ENCODE peak calls at places on chromosomes 7 and 10, in nine cellular contexts. One of them, this sample, is unnamed.

GRCh38 chr10:63286754-63287264 is 153.7 kb downstream of the NRBF2 start:
- DNase-seq in neural progenitor cell: no peak
- DNase-seq in hypothalamus: no peak
- DNase-seq in COR-L47: no peak
- DNase-seq in stromal cell of bone marrow: no peak
- DNase-seq in HT-29: peak
- DNase-seq in stimulated activated CD4-positive, alpha-beta T cell treated with anti-CD3 and anti-CD28 coated beads, Interleukin-2, amount 100 ng/mL, for 4 hours: no peak
- DNase-seq in activated naive CD4-positive, alpha-beta T cell treated with anti-CD3 and anti-CD28 coated beads, Interleukin-2, amount 10 ng/mL, durations not matched to agents 7 days and 5 days: no peak
- DNase-seq in hippocampal formation: no peak
- DNase-seq in this sample: no peak

GRCh38 chr7:73606801-73607691 is 17.3 kb downstream of the MLXIPL start:
- DNase-seq in hippocampal formation: peak
- DNase-seq in hypothalamus: peak
- DNase-seq in COR-L47: peak
- DNase-seq in stimulated activated CD4-positive, alpha-beta T cell treated with anti-CD3 and anti-CD28 coated beads, Interleukin-2, amount 100 ng/mL, for 4 hours: peak
- DNase-seq in neural progenitor cell: peak
- DNase-seq in stromal cell of bone marrow: no peak
- DNase-seq in HT-29: peak
- DNase-seq in activated naive CD4-positive, alpha-beta T cell treated with anti-CD3 and anti-CD28 coated beads, Interleukin-2, amount 10 ng/mL, durations not matched to agents 7 days and 5 days: peak
- DNase-seq in this sample: peak

GRCh38 chr10:43202224-43202656 is 64.0 kb downstream of the CSGALNACT2 start:
- DNase-seq in stromal cell of bone marrow: no peak
- DNase-seq in hippocampal formation: no peak
- DNase-seq in hypothalamus: no peak
- DNase-seq in COR-L47: no peak
- DNase-seq in activated naive CD4-positive, alpha-beta T cell treated with anti-CD3 and anti-CD28 coated beads, Interleukin-2, amount 10 ng/mL, durations not matched to agents 7 days and 5 days: peak
- DNase-seq in stimulated activated CD4-positive, alpha-beta T cell treated with anti-CD3 and anti-CD28 coated beads, Interleukin-2, amount 100 ng/mL, for 4 hours: peak
- DNase-seq in HT-29: peak
- DNase-seq in neural progenitor cell: peak
- DNase-seq in this sample: peak

GRCh38 chr7:5693529-5693928 is 87.9 kb downstream of the RNF216 start:
- DNase-seq in hypothalamus: no peak
- DNase-seq in HT-29: peak
- DNase-seq in activated naive CD4-positive, alpha-beta T cell treated with anti-CD3 and anti-CD28 coated beads, Interleukin-2, amount 10 ng/mL, durations not matched to agents 7 days and 5 days: no peak
- DNase-seq in hippocampal formation: no peak
- DNase-seq in neural progenitor cell: no peak
- DNase-seq in COR-L47: no peak
- DNase-seq in stimulated activated CD4-positive, alpha-beta T cell treated with anti-CD3 and anti-CD28 coated beads, Interleukin-2, amount 100 ng/mL, for 4 hours: no peak
- DNase-seq in stromal cell of bone marrow: no peak
- DNase-seq in this sample: no peak

GRCh38 chr10:84540617-84541288 is 212.4 kb downstream of the CCSER2 start:
- DNase-seq in activated naive CD4-positive, alpha-beta T cell treated with anti-CD3 and anti-CD28 coated beads, Interleukin-2, amount 10 ng/mL, durations not matched to agents 7 days and 5 days: peak
- DNase-seq in neural progenitor cell: peak
- DNase-seq in COR-L47: peak
- DNase-seq in stimulated activated CD4-positive, alpha-beta T cell treated with anti-CD3 and anti-CD28 coated beads, Interleukin-2, amount 100 ng/mL, for 4 hours: peak
- DNase-seq in hypothalamus: peak
- DNase-seq in stromal cell of bone marrow: no peak
- DNase-seq in hippocampal formation: peak
- DNase-seq in HT-29: peak
- DNase-seq in this sample: peak

GRCh38 chr7:132244917-132245480 is 331.3 kb downstream of the PLXNA4 start:
- DNase-seq in neural progenitor cell: peak
- DNase-seq in stromal cell of bone marrow: no peak
- DNase-seq in hippocampal formation: no peak
- DNase-seq in activated naive CD4-positive, alpha-beta T cell treated with anti-CD3 and anti-CD28 coated beads, Interleukin-2, amount 10 ng/mL, durations not matched to agents 7 days and 5 days: no peak
- DNase-seq in stimulated activated CD4-positive, alpha-beta T cell treated with anti-CD3 and anti-CD28 coated beads, Interleukin-2, amount 100 ng/mL, for 4 hours: no peak
- DNase-seq in HT-29: no peak
- DNase-seq in hypothalamus: no peak
- DNase-seq in COR-L47: no peak
- DNase-seq in this sample: no peak

GRCh38 chr7:46739378-46740234 is 818.5 kb upstream of the IGFBP3 start:
- DNase-seq in stimulated activated CD4-positive, alpha-beta T cell treated with anti-CD3 and anti-CD28 coated beads, Interleukin-2, amount 100 ng/mL, for 4 hours: no peak
- DNase-seq in HT-29: no peak
- DNase-seq in stromal cell of bone marrow: no peak
- DNase-seq in COR-L47: no peak
- DNase-seq in activated naive CD4-positive, alpha-beta T cell treated with anti-CD3 and anti-CD28 coated beads, Interleukin-2, amount 10 ng/mL, durations not matched to agents 7 days and 5 days: no peak
- DNase-seq in hippocampal formation: no peak
- DNase-seq in neural progenitor cell: no peak
- DNase-seq in hypothalamus: no peak
- DNase-seq in this sample: no peak

GRCh38 chr7:14747701-14748100 is 154.8 kb downstream of the DGKB start:
- DNase-seq in HT-29: no peak
- DNase-seq in activated naive CD4-positive, alpha-beta T cell treated with anti-CD3 and anti-CD28 coated beads, Interleukin-2, amount 10 ng/mL, durations not matched to agents 7 days and 5 days: no peak
- DNase-seq in neural progenitor cell: no peak
- DNase-seq in COR-L47: peak
- DNase-seq in stimulated activated CD4-positive, alpha-beta T cell treated with anti-CD3 and anti-CD28 coated beads, Interleukin-2, amount 100 ng/mL, for 4 hours: no peak
- DNase-seq in hippocampal formation: no peak
- DNase-seq in stromal cell of bone marrow: no peak
- DNase-seq in hypothalamus: no peak
- DNase-seq in this sample: no peak

GRCh38 chr10:43203491-43204393 is 63.1 kb downstream of the RASGEF1A start:
- DNase-seq in COR-L47: no peak
- DNase-seq in stimulated activated CD4-positive, alpha-beta T cell treated with anti-CD3 and anti-CD28 coated beads, Interleukin-2, amount 100 ng/mL, for 4 hours: no peak
- DNase-seq in neural progenitor cell: peak
- DNase-seq in activated naive CD4-positive, alpha-beta T cell treated with anti-CD3 and anti-CD28 coated beads, Interleukin-2, amount 10 ng/mL, durations not matched to agents 7 days and 5 days: peak
- DNase-seq in stromal cell of bone marrow: no peak
- DNase-seq in hippocampal formation: no peak
- DNase-seq in HT-29: peak
- DNase-seq in hypothalamus: no peak
- DNase-seq in this sample: no peak

GRCh38 chr10:17013131-17013530 is 116.5 kb downstream of the CUBN start:
- DNase-seq in stimulated activated CD4-positive, alpha-beta T cell treated with anti-CD3 and anti-CD28 coated beads, Interleukin-2, amount 100 ng/mL, for 4 hours: no peak
- DNase-seq in hypothalamus: no peak
- DNase-seq in hippocampal formation: no peak
- DNase-seq in HT-29: no peak
- DNase-seq in stromal cell of bone marrow: no peak
- DNase-seq in neural progenitor cell: no peak
- DNase-seq in COR-L47: no peak
- DNase-seq in activated naive CD4-positive, alpha-beta T cell treated with anti-CD3 and anti-CD28 coated beads, Interleukin-2, amount 10 ng/mL, durations not matched to agents 7 days and 5 days: no peak
- DNase-seq in this sample: no peak

GRCh38 chr7:80145780-80146422 is 11.3 kb downstream of the GNAI1 start:
- DNase-seq in stimulated activated CD4-positive, alpha-beta T cell treated with anti-CD3 and anti-CD28 coated beads, Interleukin-2, amount 100 ng/mL, for 4 hours: no peak
- DNase-seq in COR-L47: no peak
- DNase-seq in hippocampal formation: no peak
- DNase-seq in hypothalamus: no peak
- DNase-seq in stromal cell of bone marrow: peak
- DNase-seq in neural progenitor cell: no peak
- DNase-seq in activated naive CD4-positive, alpha-beta T cell treated with anti-CD3 and anti-CD28 coated beads, Interleukin-2, amount 10 ng/mL, durations not matched to agents 7 days and 5 days: no peak
- DNase-seq in HT-29: no peak
- DNase-seq in this sample: no peak

GRCh38 chr7:74612015-74612829 is 45.3 kb upstream of the GTF2I start:
- DNase-seq in activated naive CD4-positive, alpha-beta T cell treated with anti-CD3 and anti-CD28 coated beads, Interleukin-2, amount 10 ng/mL, durations not matched to agents 7 days and 5 days: no peak
- DNase-seq in HT-29: peak
- DNase-seq in stimulated activated CD4-positive, alpha-beta T cell treated with anti-CD3 and anti-CD28 coated beads, Interleukin-2, amount 100 ng/mL, for 4 hours: no peak
- DNase-seq in COR-L47: peak
- DNase-seq in stromal cell of bone marrow: no peak
- DNase-seq in neural progenitor cell: peak
- DNase-seq in hippocampal formation: peak
- DNase-seq in hypothalamus: peak
- DNase-seq in this sample: no peak

This sample was measured in activated CD4-positive, alpha-beta T cell treated with anti-CD3 and anti-CD28 coated beads for 4 hours.